ENCODE peak calls at places on chromosomes 6 and 20, in ten cellular contexts. R is A172; U is activated CD4-positive, CD25-positive, alpha-beta regulatory T cell; Z is stimulated activated CD8-positive, alpha-beta memory T cell treated with anti-CD3 and anti-CD28 coated beads, Interleukin-2, amount 100 ng/mL, for 1 hour; L is kidney glomerular epithelial cell; Y is GM04503; H is HAP-1; S is progenitor cell of endocrine pancreas; W is M059J; N is iPS DF 6.9. C is an unnamed sample.

GRCh38 chr20:44849712-44850111 is 35.8 kb upstream of the YWHAB start:
- DNase-seq in W (no peak), L (no peak), R (no peak), U (no peak), Y (no peak), N (no peak), S (no peak), Z (no peak), H (no peak), C (no peak)

GRCh38 chr20:25005220-25005619 is 12.7 kb upstream of the APMAP start:
- DNase-seq in L (peak; percentile 73), W (peak; percentile 74), Y (no peak), S (no peak), H (no peak), R (peak; percentile 16), N (no peak), Z (no peak), U (no peak), C (peak; percentile 42)

GRCh38 chr20:23244207-23244915 is 106.2 kb upstream of the NXT1 start:
- DNase-seq in N (no peak), S (no peak), H (no peak), Z (no peak), Y (no peak), U (no peak), W (peak; percentile 58), R (no peak), L (no peak), C (peak; percentile 80)

GRCh38 chr6:166314454-166314853 is 6.3 kb upstream of the PRR18 start:
- DNase-seq in N (no peak), R (no peak), Y (no peak), S (no peak), H (no peak), W (no peak), U (no peak), Z (no peak), L (no peak), C (peak; percentile 72)

GRCh38 chr6:158057213-158057987 is 75.7 kb downstream of the SYNJ2 start:
- DNase-seq in Y (peak; percentile 91), U (no peak), N (no peak), H (no peak), Z (no peak), S (no peak), R (peak; percentile 96), W (peak; percentile 99), L (peak; percentile 94), C (no peak)

GRCh38 chr20:64149809-64150560 is 14.3 kb upstream of the MYT1 start:
- DNase-seq in H (no peak), N (no peak), Y (no peak), Z (no peak), S (no peak), L (no peak), U (no peak), R (no peak), W (no peak), C (no peak)

GRCh38 chr6:155328074-155328538 is 13.8 kb upstream of the TFB1M start:
- DNase-seq in R (no peak), H (no peak), Y (no peak), N (no peak), S (no peak), L (no peak), U (no peak), W (no peak), Z (no peak), C (no peak)

GRCh38 chr6:128632131-128632530 is 111.7 kb upstream of the PTPRK start:
- DNase-seq in N (no peak), S (no peak), U (no peak), Z (no peak), R (no peak), H (no peak), Y (no peak), W (no peak), L (no peak), C (no peak)

GRCh38 chr20:51661609-51662178 is 106.5 kb downstream of the ATP9A start:
- DNase-seq in U (no peak), Y (peak; percentile 15), Z (no peak), W (peak; percentile 97), R (peak; percentile 98), H (no peak), N (no peak), S (no peak), L (peak; percentile 30), C (no peak)

GRCh38 chr20:55977723-55978481 is 27.4 kb downstream of the CBLN4 start:
- DNase-seq in R (no peak), H (no peak), L (no peak), Z (no peak), S (no peak), W (no peak), U (no peak), Y (no peak), N (no peak), C (no peak)

GRCh38 chr6:139982652-139983051 is 608.2 kb upstream of the CITED2 start:
- DNase-seq in U (no peak), H (peak; percentile 39), W (peak; percentile 83), L (peak; percentile 54), Y (peak; percentile 76), S (no peak), N (no peak), R (no peak), Z (no peak), C (no peak)

GRCh38 chr20:3158968-3159431 is 665 bp downstream of the FASTKD5 start:
- DNase-seq in Z (no peak), U (no peak), Y (no peak), L (no peak), H (no peak), W (peak; percentile 49), N (no peak), S (no peak), R (peak; percentile 21), C (no peak)

GRCh38 chr6:34027445-34027936 is 118.4 kb downstream of the GRM4 start:
- DNase-seq in L (no peak), R (peak; percentile 33), S (peak; percentile 69), U (peak; percentile 25), N (peak; percentile 27), Y (no peak), W (peak; percentile 37), H (peak; percentile 79), Z (peak; percentile 53), C (no peak)

GRCh38 chr6:41028618-41029486 is 10.2 kb downstream of the UNC5CL start:
- DNase-seq in N (no peak), W (peak; percentile 63), U (no peak), Y (no peak), L (no peak), R (no peak), S (no peak), H (no peak), Z (no peak), C (no peak)

GRCh38 chr20:43341541-43341940 is 116.2 kb upstream of the SRSF6 start:
- DNase-seq in W (no peak), N (no peak), U (no peak), Z (no peak), R (no peak), Y (no peak), S (no peak), L (no peak), H (no peak), C (no peak)

GRCh38 chr6:8177721-8178120 is 75.4 kb upstream of the EEF1E1 start:
- DNase-seq in L (peak; percentile 99), R (peak; percentile 59), Y (no peak), S (no peak), Z (no peak), W (peak; percentile 79), U (no peak), H (no peak), N (no peak), C (no peak)

GRCh38 chr20:32006841-32007786 is 3.1 kb upstream of the CCM2L start:
- DNase-seq in Z (no peak), W (no peak), U (no peak), H (no peak), N (no peak), S (no peak), Y (no peak), R (no peak), L (no peak), C (no peak)

GRCh38 chr20:31587545-31588389 is 17.3 kb upstream of the ID1 start:
- DNase-seq in R (no peak), S (peak; percentile 19), N (no peak), U (no peak), W (peak; percentile 47), L (no peak), H (no peak), Y (no peak), Z (no peak), C (no peak)

GRCh38 chr6:169420912-169421543 is 167.4 kb upstream of the THBS2 start:
- DNase-seq in R (no peak), W (no peak), Y (no peak), N (no peak), Z (no peak), S (peak; percentile 24), L (peak; percentile 62), U (no peak), H (no peak), C (no peak)

GRCh38 chr6:7591770-7592169 is 1.8 kb downstream of the SNRNP48 start:
- DNase-seq in L (no peak), W (no peak), U (no peak), Y (no peak), S (no peak), N (no peak), H (no peak), R (no peak), Z (no peak), C (no peak)

GRCh38 chr6:156948807-156949206 is 171.6 kb downstream of the ARID1B start:
- DNase-seq in U (no peak), S (no peak), Z (no peak), L (peak; percentile 49), W (peak; percentile 96), R (peak; percentile 89), H (no peak), Y (no peak), N (no peak), C (no peak)

GRCh38 chr6:105181981-105182515 is 2.2 kb upstream of the POPDC3 start:
- DNase-seq in N (no peak), R (no peak), S (no peak), Z (no peak), L (no peak), U (no peak), H (no peak), Y (no peak), W (no peak), C (no peak)

GRCh38 chr6:17224056-17224455 is 57.1 kb upstream of the RBM24 start:
- DNase-seq in S (no peak), R (no peak), L (no peak), H (no peak), N (no peak), U (no peak), Z (no peak), W (no peak), Y (no peak), C (no peak)

GRCh38 chr6:151940307-151940706 is 132.8 kb downstream of the ESR1 start:
- DNase-seq in R (no peak), L (no peak), H (no peak), U (no peak), Y (no peak), Z (no peak), S (no peak), W (no peak), N (no peak), C (no peak)

GRCh38 chr20:25257130-25257529 is 9.2 kb downstream of the PYGB start:
- DNase-seq in W (no peak), S (no peak), N (no peak), Y (no peak), Z (no peak), L (no peak), U (no peak), R (no peak), H (no peak), C (no peak)

GRCh38 chr6:111642463-111643158 is 36.9 kb upstream of the TRAF3IP2 start:
- DNase-seq in S (no peak), Z (no peak), Y (peak; percentile 43), U (no peak), L (peak; percentile 38), N (no peak), R (peak; percentile 60), H (peak; percentile 80), W (peak; percentile 77), C (peak; percentile 83)

GRCh38 chr6:30837870-30838269 is 46.4 kb upstream of the DDR1 start:
- DNase-seq in Z (no peak), S (no peak), N (no peak), R (no peak), H (no peak), U (no peak), L (no peak), W (no peak), Y (no peak), C (no peak)

GRCh38 chr6:40956871-40957270 is 82.2 kb downstream of the UNC5CL start:
- DNase-seq in R (peak; percentile 18), L (peak; percentile 79), U (no peak), Y (peak; percentile 31), Z (no peak), H (no peak), W (peak; percentile 70), S (no peak), N (no peak), C (no peak)

C was measured in osteocyte.